ENCODE peak calls at places on chromosomes 6 and 20, in five cellular contexts. L is GM13977, S is Calu3, U is foreskin fibroblast, H is colonic mucosa. R is an unnamed sample.

GRCh38 chr6:156919370-156919769 is 142.2 kb downstream of the ARID1B start:
- DNase-seq in L (no peak), U (no peak), H (no peak), S (no peak), R (no peak)

GRCh38 chr6:153816306-153816845 is 222.7 kb upstream of the OPRM1 start:
- DNase-seq in H (no peak), L (no peak), U (no peak), S (no peak), R (no peak)

GRCh38 chr6:41191569-41191968 is 9.4 kb downstream of the TREML2 start:
- DNase-seq in U (no peak), L (peak; percentile 23), H (peak; percentile 36), S (peak; percentile 72), R (no peak)

GRCh38 chr6:24228681-24229255 is 102.8 kb downstream of the NRSN1 start:
- DNase-seq in S (no peak), U (peak; percentile 75), L (no peak), H (no peak), R (peak; percentile 15)

GRCh38 chr6:42694586-42694985 is 27.8 kb downstream of the PRPH2 start:
- DNase-seq in L (no peak), U (peak; percentile 88), H (no peak), S (no peak), R (no peak)

GRCh38 chr20:19701449-19701848 is 56.6 kb upstream of the RIN2 start:
- DNase-seq in L (no peak), H (no peak), S (no peak), U (no peak), R (no peak)

GRCh38 chr20:59940129-59940955 is at the start of the genes FAM217B and PPP1R3D:
- DNase-seq in L (peak; percentile 98), U (peak; percentile 99), H (peak; percentile 98), S (peak; percentile 100), R (peak; percentile 93)

GRCh38 chr20:37711987-37712961 is 18.4 kb downstream of the CTNNBL1 start:
- DNase-seq in L (no peak), S (no peak), H (no peak), U (no peak), R (no peak)

GRCh38 chr6:52416629-52417151 is 3.5 kb upstream of the EFHC1 start:
- DNase-seq in H (peak; percentile 69), U (peak; percentile 76), L (peak; percentile 61), S (peak; percentile 70), R (peak; percentile 53)

GRCh38 chr20:33993800-33994623 is at the start of gene RALY:
- DNase-seq in H (peak; percentile 89), U (peak; percentile 92), S (peak; percentile 91), L (peak; percentile 89), R (peak; percentile 53)

GRCh38 chr6:71383891-71384489 is 95.4 kb downstream of the OGFRL1 start:
- DNase-seq in U (peak; percentile 74), L (peak; percentile 8), S (peak; percentile 56), H (no peak), R (peak; percentile 25)

GRCh38 chr6:45496085-45496433 is 118.3 kb upstream of the SUPT3H start:
- DNase-seq in S (no peak), L (no peak), U (no peak), H (no peak), R (no peak)

GRCh38 chr6:107590378-107590777 is 100.5 kb downstream of the SOBP start:
- DNase-seq in U (no peak), S (no peak), H (no peak), L (no peak), R (no peak)

GRCh38 chr6:3284436-3284876 is 25.7 kb downstream of the PSMG4 start:
- DNase-seq in L (no peak), U (no peak), H (no peak), S (no peak), R (no peak)

GRCh38 chr6:136103763-136104311 is 146.3 kb downstream of the MTFR2 start:
- DNase-seq in H (peak; percentile 27), L (no peak), U (peak; percentile 30), S (no peak), R (no peak)

GRCh38 chr20:20712004-20712473 is 405 bp downstream of the RALGAPA2 start:
- DNase-seq in H (no peak), L (no peak), S (no peak), U (peak; percentile 10), R (no peak)

GRCh38 chr6:142047934-142048592 is 84.7 kb upstream of the GJE1 start:
- DNase-seq in L (no peak), H (no peak), S (no peak), U (no peak), R (no peak)

GRCh38 chr6:41734666-41735426 is 562 bp downstream of the TFEB start:
- DNase-seq in S (peak; percentile 71), U (peak; percentile 92), L (peak; percentile 91), H (peak; percentile 85), R (no peak)

GRCh38 chr6:140677781-140678528 is 1303.5 kb upstream of the CITED2 start:
- DNase-seq in S (no peak), L (no peak), U (no peak), H (no peak), R (no peak)

GRCh38 chr6:136549359-136550044 is 720 bp downstream of the MAP7 start:
- DNase-seq in H (peak; percentile 59), U (peak; percentile 48), S (peak; percentile 19), L (no peak), R (no peak)

GRCh38 chr6:169961772-169962561 is 210.5 kb downstream of the ERMARD start:
- DNase-seq in H (peak; percentile 17), S (no peak), L (no peak), U (no peak), R (no peak)

GRCh38 chr6:82877213-82878195 is 188.1 kb downstream of the UBE3D start:
- DNase-seq in S (no peak), U (peak; percentile 21), L (no peak), H (no peak), R (no peak)

GRCh38 chr20:53943522-53944291 is 126.7 kb downstream of the BCAS1 start:
- DNase-seq in S (peak; percentile 65), L (no peak), U (peak; percentile 56), H (no peak), R (no peak)

GRCh38 chr6:34324738-34325444 is 67.6 kb downstream of the NUDT3 start:
- DNase-seq in U (peak; percentile 75), H (no peak), S (no peak), L (no peak), R (peak; percentile 25)

GRCh38 chr20:43715511-43715910 is 11.3 kb downstream of the GTSF1L start:
- DNase-seq in L (no peak), S (no peak), H (no peak), U (no peak), R (no peak)

GRCh38 chr6:89976141-89977020 is 82.1 kb downstream of the GJA10 start:
- DNase-seq in U (no peak), L (no peak), S (no peak), H (no peak), R (no peak)

GRCh38 chr20:7003598-7003997 is 236.1 kb downstream of the BMP2 start:
- DNase-seq in U (no peak), L (no peak), S (no peak), H (no peak), R (no peak)

GRCh38 chr6:157669747-157670216 is 153.3 kb upstream of the SNX9 start:
- DNase-seq in S (peak; percentile 53), U (peak; percentile 92), L (no peak), H (peak; percentile 76), R (peak; percentile 61)

GRCh38 chr6:94071835-94072234 is 652.5 kb upstream of the EPHA7 start:
- DNase-seq in S (no peak), U (peak; percentile 8), H (no peak), L (no peak), R (no peak)
- TF ChIP-seq CTCF in S (no peak), U (no peak), H (no peak), L (no peak), R (no peak)

GRCh38 chr6:128807577-128807976 is 75.4 kb upstream of the LAMA2 start:
- DNase-seq in L (no peak), H (no peak), U (peak; percentile 64), S (no peak), R (no peak)
- TF ChIP-seq CTCF in L (peak; percentile 40), H (no peak), U (peak; percentile 27), S (peak; percentile 46), R (peak; percentile 46)

DNA sequence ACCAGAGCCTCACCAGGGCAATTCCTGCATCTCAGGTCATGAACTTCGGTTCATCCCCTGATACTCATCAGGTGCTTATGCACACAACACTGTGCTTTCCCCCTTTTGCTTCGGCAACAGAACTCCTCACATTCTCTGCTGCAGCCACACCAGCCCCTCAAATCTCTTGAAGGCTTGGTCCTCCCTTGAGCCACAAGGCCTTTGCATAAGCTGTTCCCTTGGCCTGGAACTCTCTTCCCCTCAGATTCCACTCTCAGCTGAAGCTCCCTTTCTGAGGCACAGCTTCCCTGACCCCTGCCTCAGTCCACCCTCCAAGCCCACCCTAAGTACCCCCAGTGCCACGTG is 76.4 kb downstream of the NOL4L start:
- DNase-seq in L (no peak), S (no peak), U (no peak), H (no peak), R (no peak)
- TF ChIP-seq CTCF in L (no peak), S (no peak), U (no peak), H (no peak), R (no peak)

GRCh38 chr6:14286634-14287428 is 169.3 kb downstream of the CD83 start:
- DNase-seq in S (no peak), U (no peak), L (no peak), H (no peak), R (no peak)
- TF ChIP-seq CTCF in S (no peak), U (no peak), L (no peak), H (no peak), R (no peak)

GRCh38 chr20:2696646-2697045 is 4.1 kb downstream of the EBF4 start:
- DNase-seq in L (no peak), S (no peak), U (no peak), H (no peak), R (no peak)

GRCh38 chr20:2699775-2700413 is 7.3 kb downstream of the EBF4 start:
- DNase-seq in U (no peak), S (no peak), H (no peak), L (no peak), R (no peak)

GRCh38 chr20:2698186-2698817 is 5.7 kb downstream of the EBF4 start:
- DNase-seq in S (no peak), H (peak; percentile 6), U (no peak), L (no peak), R (no peak)

GRCh38 chr20:2698912-2699311 is 6.3 kb downstream of the EBF4 start:
- DNase-seq in H (peak; percentile 10), L (no peak), U (no peak), S (no peak), R (no peak)

DNA sequence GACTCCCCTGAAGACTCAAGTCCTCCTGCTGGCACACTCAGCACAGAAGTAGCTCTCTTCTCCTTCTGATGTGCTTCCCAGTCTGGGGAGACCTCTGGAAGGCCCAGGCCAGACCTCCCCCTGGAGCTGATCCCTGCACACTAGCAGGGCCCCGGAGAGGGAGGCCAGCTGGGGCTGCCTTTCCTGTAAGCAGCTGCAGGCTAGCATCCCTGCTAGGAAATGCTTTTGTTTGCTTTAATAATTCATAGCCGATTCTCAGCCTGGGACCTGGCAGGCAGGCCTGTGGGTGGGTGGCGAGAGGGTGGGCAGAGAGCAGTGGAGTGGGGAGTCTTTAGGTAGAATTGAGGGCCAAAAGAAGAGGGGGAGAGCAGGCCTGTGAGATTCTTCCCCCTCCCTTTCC is 5.2 kb downstream of the EBF4 start:
- DNase-seq in H (peak; percentile 9), U (no peak), L (no peak), S (no peak), R (no peak)
- TF ChIP-seq CTCF in H (no peak), U (no peak), L (no peak), S (no peak), R (no peak)